ENCODE peak calls at places on chromosomes 3 and 15, in nine cellular contexts. One of them, this sample, is unnamed.

GRCh38 chr3:147298511-147298982 is 107.8 kb downstream of the ZIC4 start:
- DNase-seq in HCT116: no peak
- DNase-seq in testis: no peak
- DNase-seq in stomach: no peak
- DNase-seq in NT2/D1: peak
- DNase-seq in IMR-90: peak
- DNase-seq in keratinocyte: no peak
- DNase-seq in small intestine: no peak
- DNase-seq in tibial artery: no peak
- DNase-seq in this sample: no peak

GRCh38 chr15:81923561-81924350 is 122.1 kb downstream of the MEX3B start:
- DNase-seq in stomach: no peak
- DNase-seq in HCT116: no peak
- DNase-seq in IMR-90: peak
- DNase-seq in keratinocyte: no peak
- DNase-seq in NT2/D1: no peak
- DNase-seq in small intestine: no peak
- DNase-seq in tibial artery: no peak
- DNase-seq in testis: no peak
- DNase-seq in this sample: no peak

GRCh38 chr3:48403533-48404439 is 26.1 kb downstream of the PLXNB1 start:
- DNase-seq in tibial artery: peak
- DNase-seq in IMR-90: no peak
- DNase-seq in keratinocyte: no peak
- DNase-seq in stomach: peak
- DNase-seq in HCT116: no peak
- DNase-seq in testis: no peak
- DNase-seq in small intestine: no peak
- DNase-seq in NT2/D1: no peak
- DNase-seq in this sample: peak

GRCh38 chr15:63041982-63042878 is at the start of gene TPM1:
- DNase-seq in HCT116: no peak
- DNase-seq in keratinocyte: no peak
- DNase-seq in tibial artery: peak
- DNase-seq in stomach: peak
- DNase-seq in NT2/D1: peak
- DNase-seq in IMR-90: peak
- DNase-seq in small intestine: no peak
- DNase-seq in testis: peak
- DNase-seq in this sample: peak

GRCh38 chr15:66850078-66850991 is 148.3 kb downstream of the SMAD6 start:
- DNase-seq in HCT116: no peak
- DNase-seq in stomach: peak
- DNase-seq in testis: peak
- DNase-seq in tibial artery: peak
- DNase-seq in IMR-90: no peak
- DNase-seq in small intestine: peak
- DNase-seq in keratinocyte: no peak
- DNase-seq in NT2/D1: no peak
- DNase-seq in this sample: no peak

GRCh38 chr3:39383913-39384664 is 919 bp downstream of the SLC25A38 start:
- DNase-seq in HCT116: peak
- DNase-seq in stomach: peak
- DNase-seq in NT2/D1: peak
- DNase-seq in tibial artery: peak
- DNase-seq in IMR-90: peak
- DNase-seq in testis: peak
- DNase-seq in small intestine: peak
- DNase-seq in keratinocyte: no peak
- DNase-seq in this sample: peak

GRCh38 chr3:120170223-120170622 is 76.0 kb upstream of the GSK3B start:
- DNase-seq in testis: no peak
- DNase-seq in HCT116: peak
- DNase-seq in stomach: no peak
- DNase-seq in small intestine: no peak
- DNase-seq in NT2/D1: no peak
- DNase-seq in keratinocyte: peak
- DNase-seq in tibial artery: no peak
- DNase-seq in IMR-90: peak
- DNase-seq in this sample: no peak

GRCh38 chr3:32354362-32354778 is 37.3 kb upstream of the CMTM7 start:
- DNase-seq in testis: no peak
- DNase-seq in IMR-90: no peak
- DNase-seq in small intestine: no peak
- DNase-seq in tibial artery: no peak
- DNase-seq in keratinocyte: no peak
- DNase-seq in stomach: no peak
- DNase-seq in HCT116: no peak
- DNase-seq in NT2/D1: no peak
- DNase-seq in this sample: no peak

GRCh38 chr15:96170616-96171270 is 159.8 kb upstream of the NR2F2 start:
- DNase-seq in small intestine: peak
- DNase-seq in tibial artery: no peak
- DNase-seq in testis: no peak
- DNase-seq in IMR-90: no peak
- DNase-seq in HCT116: no peak
- DNase-seq in stomach: peak
- DNase-seq in NT2/D1: no peak
- DNase-seq in keratinocyte: no peak
- DNase-seq in this sample: no peak

GRCh38 chr15:64855206-64856000 is 13.7 kb downstream of the PLEKHO2 start:
- DNase-seq in small intestine: no peak
- DNase-seq in IMR-90: peak
- DNase-seq in stomach: no peak
- DNase-seq in tibial artery: no peak
- DNase-seq in keratinocyte: no peak
- DNase-seq in HCT116: no peak
- DNase-seq in testis: no peak
- DNase-seq in NT2/D1: no peak
- DNase-seq in this sample: no peak

GRCh38 chr3:63870606-63871005 is 6.9 kb downstream of the ATXN7 start:
- DNase-seq in keratinocyte: no peak
- DNase-seq in small intestine: no peak
- DNase-seq in stomach: no peak
- DNase-seq in IMR-90: no peak
- DNase-seq in NT2/D1: no peak
- DNase-seq in HCT116: no peak
- DNase-seq in testis: no peak
- DNase-seq in tibial artery: no peak
- DNase-seq in this sample: no peak

GRCh38 chr15:27237319-27237939 is 266.4 kb downstream of the GABRG3 start:
- DNase-seq in HCT116: no peak
- DNase-seq in tibial artery: no peak
- DNase-seq in IMR-90: no peak
- DNase-seq in testis: no peak
- DNase-seq in small intestine: no peak
- DNase-seq in NT2/D1: no peak
- DNase-seq in stomach: no peak
- DNase-seq in keratinocyte: no peak
- DNase-seq in this sample: peak

GRCh38 chr3:134033315-134033996 is 3.7 kb upstream of the SLCO2A1 start:
- DNase-seq in stomach: no peak
- DNase-seq in testis: no peak
- DNase-seq in IMR-90: no peak
- DNase-seq in tibial artery: no peak
- DNase-seq in small intestine: no peak
- DNase-seq in HCT116: no peak
- DNase-seq in keratinocyte: no peak
- DNase-seq in NT2/D1: no peak
- DNase-seq in this sample: no peak

DNA sequence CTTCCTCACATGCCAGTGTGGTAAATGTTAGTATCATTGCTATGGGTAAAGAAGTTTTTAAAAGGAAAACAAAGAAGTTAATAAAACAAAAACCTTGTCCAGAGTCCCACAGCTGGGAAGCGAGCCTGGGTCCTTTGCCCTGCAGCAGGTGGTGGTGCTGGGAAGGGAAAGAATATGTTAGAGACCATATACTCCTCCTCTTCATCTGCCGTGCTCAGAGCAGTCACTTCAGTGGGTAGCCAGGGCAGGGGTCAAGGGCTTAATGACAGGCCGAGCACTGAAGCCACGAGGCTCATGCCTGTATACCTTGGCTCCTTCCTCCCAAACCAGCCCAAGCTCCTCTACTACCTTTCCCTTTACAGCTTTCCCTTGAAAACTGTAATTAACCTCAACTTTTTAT is 362.0 kb downstream of the EPHB1 start:
- DNase-seq in testis: no peak
- DNase-seq in tibial artery: no peak
- DNase-seq in keratinocyte: no peak
- DNase-seq in NT2/D1: no peak
- DNase-seq in small intestine: no peak
- DNase-seq in IMR-90: no peak
- DNase-seq in HCT116: no peak
- DNase-seq in stomach: no peak
- DNase-seq in this sample: no peak
- H3K4me3 ChIP-seq in testis: no peak
- H3K4me3 ChIP-seq in tibial artery: no peak
- H3K4me3 ChIP-seq in keratinocyte: no peak
- H3K4me3 ChIP-seq in NT2/D1: no peak
- H3K4me3 ChIP-seq in small intestine: no peak
- H3K4me3 ChIP-seq in IMR-90: no peak
- H3K4me3 ChIP-seq in HCT116: no peak
- H3K4me3 ChIP-seq in stomach: no peak
- H3K4me3 ChIP-seq in this sample: no peak

GRCh38 chr15:51735611-51736010 is 1.8 kb downstream of the LYSMD2 start:
- DNase-seq in small intestine: no peak
- DNase-seq in HCT116: no peak
- DNase-seq in NT2/D1: no peak
- DNase-seq in tibial artery: no peak
- DNase-seq in keratinocyte: no peak
- DNase-seq in stomach: no peak
- DNase-seq in IMR-90: no peak
- DNase-seq in testis: no peak
- DNase-seq in this sample: no peak

GRCh38 chr15:51732661-51733060 is 4.8 kb downstream of the LYSMD2 start:
- DNase-seq in keratinocyte: no peak
- DNase-seq in stomach: no peak
- DNase-seq in tibial artery: no peak
- DNase-seq in HCT116: no peak
- DNase-seq in testis: no peak
- DNase-seq in NT2/D1: no peak
- DNase-seq in small intestine: no peak
- DNase-seq in IMR-90: no peak
- DNase-seq in this sample: no peak

GRCh38 chr15:51736069-51736468 is 1.4 kb downstream of the LYSMD2 start:
- DNase-seq in stomach: no peak
- DNase-seq in NT2/D1: no peak
- DNase-seq in IMR-90: no peak
- DNase-seq in testis: no peak
- DNase-seq in keratinocyte: no peak
- DNase-seq in tibial artery: no peak
- DNase-seq in small intestine: no peak
- DNase-seq in HCT116: no peak
- DNase-seq in this sample: no peak

GRCh38 chr15:51735211-51735610 is 2.2 kb downstream of the LYSMD2 start:
- DNase-seq in stomach: no peak
- DNase-seq in NT2/D1: no peak
- DNase-seq in testis: no peak
- DNase-seq in keratinocyte: no peak
- DNase-seq in HCT116: no peak
- DNase-seq in tibial artery: no peak
- DNase-seq in small intestine: no peak
- DNase-seq in IMR-90: no peak
- DNase-seq in this sample: no peak

DNA sequence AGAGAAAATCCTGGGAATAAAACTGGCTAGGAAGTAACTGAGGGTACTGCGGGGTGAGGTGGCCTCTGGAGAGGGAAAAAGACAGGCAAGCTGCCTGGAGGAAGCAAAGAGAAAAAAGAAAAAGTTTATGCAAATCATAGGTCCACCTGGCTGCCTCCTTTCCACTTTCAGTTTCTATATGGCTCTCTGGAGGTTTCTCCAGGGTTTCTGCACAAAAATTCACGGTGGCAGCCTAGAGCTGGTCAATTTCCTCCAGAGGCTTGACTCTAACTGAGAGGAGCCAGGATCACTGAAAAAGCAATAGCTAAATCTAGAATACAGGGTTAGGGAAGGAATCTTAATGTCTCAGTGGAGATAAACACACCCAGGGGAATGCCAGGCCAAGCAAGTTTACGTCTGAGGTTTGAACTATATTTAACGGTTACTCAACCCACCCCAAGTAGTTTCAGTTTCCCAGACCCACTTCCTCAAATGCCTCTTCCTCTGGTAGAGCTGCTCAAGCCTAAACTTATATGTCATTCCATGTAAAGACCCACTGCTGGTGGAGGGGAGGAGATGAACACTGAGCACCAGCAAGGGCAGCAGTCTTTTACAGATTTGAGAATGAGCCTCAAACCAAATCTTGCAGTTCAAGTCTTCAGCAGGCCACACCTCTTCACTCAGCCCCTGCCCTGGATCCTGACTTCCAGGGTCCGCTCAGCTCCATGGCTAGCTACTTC is 5.7 kb downstream of the LYSMD2 start:
- DNase-seq in NT2/D1: no peak
- DNase-seq in testis: no peak
- DNase-seq in tibial artery: no peak
- DNase-seq in HCT116: no peak
- DNase-seq in IMR-90: peak
- DNase-seq in keratinocyte: no peak
- DNase-seq in small intestine: peak
- DNase-seq in stomach: peak
- DNase-seq in this sample: no peak
- H3K4me3 ChIP-seq in NT2/D1: no peak
- H3K4me3 ChIP-seq in testis: no peak
- H3K4me3 ChIP-seq in tibial artery: peak
- H3K4me3 ChIP-seq in HCT116: no peak
- H3K4me3 ChIP-seq in IMR-90: peak
- H3K4me3 ChIP-seq in keratinocyte: peak
- H3K4me3 ChIP-seq in small intestine: no peak
- H3K4me3 ChIP-seq in stomach: peak
- H3K4me3 ChIP-seq in this sample: no peak

DNA sequence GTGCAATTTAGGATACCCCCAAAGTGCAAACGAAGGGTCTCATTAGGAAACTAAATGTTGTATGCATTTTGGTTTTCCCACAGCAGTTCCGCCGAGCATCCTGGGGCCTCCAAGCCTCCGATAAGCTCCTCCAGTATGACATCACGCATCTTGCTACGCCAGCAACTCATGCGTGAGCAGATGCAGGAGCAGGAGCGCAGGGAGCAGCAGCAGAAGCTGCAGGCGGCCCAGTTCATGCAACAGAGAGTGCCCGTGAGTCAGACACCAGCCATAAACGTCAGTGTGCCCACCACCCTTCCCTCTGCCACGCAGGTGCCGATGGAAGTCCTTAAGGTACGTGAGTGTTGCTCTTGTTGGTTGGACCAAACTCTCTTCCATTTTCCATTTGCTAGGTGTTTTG is 120.5 kb upstream of the SAMMSON start:
- DNase-seq in testis: no peak
- DNase-seq in HCT116: no peak
- DNase-seq in keratinocyte: no peak
- DNase-seq in tibial artery: no peak
- DNase-seq in small intestine: no peak
- DNase-seq in IMR-90: no peak
- DNase-seq in NT2/D1: no peak
- DNase-seq in stomach: no peak
- DNase-seq in this sample: no peak
- H3K4me3 ChIP-seq in testis: no peak
- H3K4me3 ChIP-seq in HCT116: no peak
- H3K4me3 ChIP-seq in keratinocyte: no peak
- H3K4me3 ChIP-seq in tibial artery: no peak
- H3K4me3 ChIP-seq in small intestine: no peak
- H3K4me3 ChIP-seq in IMR-90: no peak
- H3K4me3 ChIP-seq in NT2/D1: no peak
- H3K4me3 ChIP-seq in stomach: no peak
- H3K4me3 ChIP-seq in this sample: no peak

GRCh38 chr3:12437223-12437605 is 47.1 kb upstream of the TSEN2 start:
- DNase-seq in stomach: no peak
- DNase-seq in tibial artery: no peak
- DNase-seq in testis: no peak
- DNase-seq in IMR-90: no peak
- DNase-seq in keratinocyte: no peak
- DNase-seq in small intestine: no peak
- DNase-seq in HCT116: no peak
- DNase-seq in NT2/D1: no peak
- DNase-seq in this sample: no peak
- H3K4me3 ChIP-seq in stomach: no peak
- H3K4me3 ChIP-seq in tibial artery: no peak
- H3K4me3 ChIP-seq in testis: no peak
- H3K4me3 ChIP-seq in IMR-90: no peak
- H3K4me3 ChIP-seq in keratinocyte: no peak
- H3K4me3 ChIP-seq in small intestine: no peak
- H3K4me3 ChIP-seq in HCT116: no peak
- H3K4me3 ChIP-seq in NT2/D1: no peak
- H3K4me3 ChIP-seq in this sample: no peak

This sample was measured in WERI-Rb-1.